ENCODE peak calls at places on chromosome 13, in eight cellular contexts. D is choroid plexus epithelial cell, J is transverse colon, I is NB4, P is left lung, A is fibroblast of lung, N is uterus, U is cardiac fibroblast. W is an unnamed sample.

GRCh38 chr13:46124531-46124966 is 19.7 kb upstream of the CPB2 start:
- DNase-seq in D (no peak), A (no peak), U (no peak), P (peak), N (no peak), I (peak), J (no peak), W (no peak)

GRCh38 chr13:45456196-45456972 is 8.4 kb upstream of the COG3 start:
- DNase-seq in I (no peak), P (no peak), N (no peak), J (no peak), U (peak), D (peak), A (peak), W (peak)

GRCh38 chr13:38848360-38848759 is 142.3 kb downstream of the STOML3 start:
- DNase-seq in I (no peak), P (no peak), A (no peak), D (no peak), J (no peak), U (no peak), N (no peak), W (no peak)

GRCh38 chr13:28586585-28587540 is 72.1 kb upstream of the POMP start:
- DNase-seq in J (no peak), P (no peak), D (no peak), A (no peak), I (no peak), N (no peak), U (no peak), W (no peak)

GRCh38 chr13:42524487-42525034 is 49.4 kb upstream of the TNFSF11 start:
- DNase-seq in J (no peak), U (peak), D (no peak), A (peak), P (no peak), I (no peak), N (no peak), W (no peak)

GRCh38 chr13:95050800-95051620 is 250.2 kb downstream of the ABCC4 start:
- DNase-seq in U (no peak), N (no peak), J (no peak), A (no peak), I (no peak), P (no peak), D (no peak), W (no peak)

GRCh38 chr13:73166204-73166603 is 107.4 kb downstream of the KLF5 start:
- DNase-seq in I (no peak), A (no peak), U (no peak), J (no peak), D (no peak), N (no peak), P (no peak), W (no peak)

GRCh38 chr13:24745861-24746617 is 17.9 kb upstream of the RNF17 start:
- DNase-seq in N (no peak), D (no peak), I (no peak), U (no peak), J (no peak), P (no peak), A (no peak), W (peak)

GRCh38 chr13:29105779-29106178 is 285.6 kb downstream of the MTUS2 start:
- DNase-seq in P (no peak), U (no peak), J (no peak), N (no peak), I (peak), A (no peak), D (no peak), W (no peak)

GRCh38 chr13:43574601-43575000 is 212.2 kb downstream of the ENOX1 start:
- DNase-seq in P (no peak), U (no peak), A (no peak), D (no peak), I (no peak), J (no peak), N (no peak), W (no peak)

GRCh38 chr13:108561152-108561551 is 68.3 kb upstream of the MYO16 start:
- DNase-seq in I (no peak), U (no peak), D (no peak), J (no peak), A (no peak), P (no peak), N (no peak), W (no peak)

GRCh38 chr13:79392882-79393563 is 13.0 kb downstream of the RBM26 start:
- DNase-seq in N (no peak), J (no peak), U (peak), P (no peak), I (peak), A (peak), D (peak), W (peak)

GRCh38 chr13:26254583-26255102 is 714 bp downstream of the CDK8 start:
- DNase-seq in N (peak), U (peak), A (peak), D (peak), I (peak), J (peak), P (peak), W (peak)

GRCh38 chr13:112160558-112160957 is 93.6 kb downstream of the SOX1 start:
- DNase-seq in P (no peak), U (no peak), I (no peak), J (no peak), D (no peak), N (no peak), A (no peak), W (no peak)

GRCh38 chr13:44263920-44264610 is 109.6 kb upstream of the SERP2 start:
- DNase-seq in P (no peak), D (peak), J (no peak), A (no peak), U (peak), N (peak), I (no peak), W (no peak)

GRCh38 chr13:95643814-95644598 is 500 bp downstream of the DZIP1 start:
- DNase-seq in I (no peak), D (peak), N (peak), J (no peak), P (no peak), U (peak), A (peak), W (peak)

GRCh38 chr13:113981201-113981605 is 7.3 kb upstream of the C13orf46 start:
- DNase-seq in D (peak), I (no peak), U (no peak), J (peak), P (peak), N (no peak), A (no peak), W (peak)

GRCh38 chr13:91398413-91399188 is at the start of gene GPC5:
- DNase-seq in N (peak), U (peak), D (peak), I (peak), A (peak), P (peak), J (peak), W (peak)

GRCh38 chr13:112626124-112626523 is 38.2 kb upstream of the TUBGCP3 start:
- DNase-seq in U (no peak), N (no peak), P (no peak), J (no peak), D (no peak), A (no peak), I (no peak), W (no peak)

GRCh38 chr13:112452380-112453206 is 76.4 kb downstream of the SPACA7 start:
- DNase-seq in P (no peak), N (no peak), J (no peak), U (no peak), D (no peak), A (no peak), I (no peak), W (no peak)

GRCh38 chr13:21823949-21824348 is 153.1 kb downstream of the FGF9 start:
- DNase-seq in A (no peak), I (peak), P (no peak), N (no peak), D (no peak), U (no peak), J (no peak), W (no peak)

GRCh38 chr13:112943309-112944125 is 25.5 kb upstream of the MCF2L start:
- DNase-seq in D (peak), P (peak), I (peak), J (peak), U (peak), N (no peak), A (peak), W (peak)

GRCh38 chr13:21979156-21979819 is 308.4 kb downstream of the FGF9 start:
- DNase-seq in U (no peak), N (no peak), I (peak), J (no peak), P (no peak), D (no peak), A (peak), W (no peak)

GRCh38 chr13:96075953-96076543 is 13.9 kb upstream of the HS6ST3 start:
- DNase-seq in P (no peak), I (peak), D (peak), A (peak), U (peak), J (no peak), N (no peak), W (peak)

GRCh38 chr13:89486065-89486464 is 1814.9 kb downstream of the SLITRK5 start:
- DNase-seq in A (no peak), U (no peak), D (no peak), P (no peak), J (no peak), N (no peak), I (no peak), W (no peak)

GRCh38 chr13:31441804-31442487 is 242.2 kb downstream of the B3GLCT start:
- DNase-seq in D (no peak), N (peak), A (no peak), I (no peak), P (no peak), U (peak), J (no peak), W (no peak)

GRCh38 chr13:77701305-77701704 is 3.8 kb downstream of the SLAIN1 start:
- DNase-seq in P (no peak), U (no peak), J (no peak), N (no peak), D (no peak), I (no peak), A (no peak), W (no peak)

GRCh38 chr13:55977436-55977835 is 1163.3 kb upstream of the PRR20A start:
- DNase-seq in P (no peak), N (no peak), A (no peak), J (no peak), U (no peak), D (no peak), I (no peak), W (no peak)

GRCh38 chr13:70253834-70254233 is 145.6 kb upstream of the KLHL1 start:
- DNase-seq in A (peak), I (no peak), P (no peak), D (peak), U (no peak), J (no peak), N (no peak), W (peak)

GRCh38 chr13:46593403-46593802 is 40.4 kb downstream of the LRCH1 start:
- DNase-seq in P (no peak), U (no peak), I (no peak), A (no peak), J (no peak), N (no peak), D (no peak), W (no peak)

GRCh38 chr13:58843567-58843966 is 1212.0 kb downstream of the PCDH17 start:
- DNase-seq in I (peak), P (no peak), J (no peak), A (no peak), N (no peak), U (no peak), D (no peak), W (no peak)

DNA sequence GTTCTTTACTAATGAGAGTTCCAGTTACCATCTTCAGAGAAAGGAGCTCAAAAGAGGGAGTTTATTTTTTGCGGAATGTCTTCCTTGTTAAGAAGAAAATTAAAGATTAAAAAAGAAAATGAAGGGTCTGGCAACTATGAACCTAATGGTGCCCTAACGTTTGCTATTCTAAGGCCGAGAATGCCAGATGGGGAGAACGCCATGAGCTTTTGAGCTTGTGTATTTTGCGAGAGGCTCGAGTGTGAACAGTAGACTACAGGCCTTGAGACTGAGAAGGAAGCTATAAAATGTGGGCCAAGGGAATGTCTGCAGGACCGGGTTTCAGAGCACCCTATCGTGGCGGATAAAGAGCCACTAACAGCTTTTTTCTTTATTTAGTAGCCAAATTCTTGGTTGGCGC is 6.7 kb downstream of the FGF14 start:
- DNase-seq in A (no peak), I (no peak), J (no peak), P (no peak), N (no peak), U (no peak), D (no peak), W (no peak)
- H3K4me3 ChIP-seq in A (peak), I (no peak), J (peak), P (peak), N (peak), U (peak), D (no peak), W (peak)

GRCh38 chr13:110715395-110716234 is 2.1 kb downstream of the ING1 start:
- DNase-seq in N (peak), D (peak), P (peak), U (peak), J (peak), I (peak), A (peak), W (peak)
- TF ChIP-seq CTCF in N (peak), D (peak), P (no peak), U (no peak), J (peak), I (no peak), A (peak), W (no peak)

GRCh38 chr13:48154671-48155070 is 59.8 kb upstream of the MED4 start:
- DNase-seq in U (no peak), A (no peak), I (no peak), D (no peak), P (no peak), J (no peak), N (no peak), W (no peak)
- H3K4me3 ChIP-seq in U (no peak), A (no peak), I (no peak), D (no peak), P (no peak), J (no peak), N (no peak), W (no peak)

GRCh38 chr13:83667606-83668005 is 214.7 kb downstream of the SLITRK1 start:
- DNase-seq in P (no peak), U (no peak), D (no peak), I (no peak), N (no peak), A (no peak), J (no peak), W (no peak)

GRCh38 chr13:83666126-83666525 is 216.1 kb downstream of the SLITRK1 start:
- DNase-seq in I (no peak), J (no peak), D (peak), P (no peak), N (no peak), A (peak), U (no peak), W (peak)
- TF ChIP-seq CTCF in I (no peak), J (no peak), D (no peak), P (no peak), N (no peak), A (no peak), U (no peak), W (no peak)

GRCh38 chr13:37488682-37489081 is 109.9 kb downstream of the POSTN start:
- DNase-seq in U (peak), J (no peak), P (no peak), N (no peak), I (no peak), D (peak), A (peak), W (peak)

GRCh38 chr13:37481858-37482227 is 116.7 kb downstream of the POSTN start:
- DNase-seq in J (no peak), I (no peak), A (no peak), N (no peak), P (no peak), D (no peak), U (no peak), W (no peak)

GRCh38 chr13:37484056-37484455 is 114.5 kb downstream of the POSTN start:
- DNase-seq in U (no peak), I (no peak), P (no peak), N (no peak), J (no peak), D (no peak), A (no peak), W (no peak)

GRCh38 chr13:37486171-37486661 is 112.4 kb downstream of the POSTN start:
- DNase-seq in A (no peak), N (no peak), D (peak), P (no peak), J (no peak), I (no peak), U (no peak), W (no peak)

DNA sequence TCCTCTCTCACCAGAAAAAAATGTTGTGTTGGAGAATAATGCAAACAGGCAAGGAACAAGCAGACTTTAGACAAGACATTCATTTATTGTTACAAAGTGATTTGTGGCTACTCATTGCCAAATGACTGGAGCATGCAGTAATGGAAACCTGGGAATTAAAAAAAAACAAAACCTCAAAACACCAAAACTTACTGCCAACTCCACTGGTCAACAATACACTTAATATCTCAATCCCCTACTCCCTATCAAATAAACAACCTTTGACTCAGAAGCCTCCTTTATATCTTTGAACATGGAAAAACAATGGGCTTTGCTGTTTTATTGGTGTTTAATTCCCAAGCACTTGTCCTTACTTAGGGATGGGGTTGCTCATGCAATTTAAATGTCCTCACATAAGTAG is 112.8 kb downstream of the POSTN start:
- DNase-seq in P (no peak), U (peak), I (no peak), D (peak), A (no peak), N (no peak), J (no peak), W (peak)
- H3K4me3 ChIP-seq in P (no peak), U (no peak), I (no peak), D (peak), A (peak), N (no peak), J (no peak), W (no peak)

GRCh38 chr13:98897706-98898105 is 80.2 kb downstream of the DOCK9 start:
- DNase-seq in I (no peak), J (no peak), P (no peak), D (no peak), N (no peak), A (no peak), U (no peak), W (no peak)
- TF ChIP-seq CTCF in I (no peak), J (no peak), P (no peak), D (no peak), N (no peak), A (no peak), U (no peak), W (no peak)

DNA sequence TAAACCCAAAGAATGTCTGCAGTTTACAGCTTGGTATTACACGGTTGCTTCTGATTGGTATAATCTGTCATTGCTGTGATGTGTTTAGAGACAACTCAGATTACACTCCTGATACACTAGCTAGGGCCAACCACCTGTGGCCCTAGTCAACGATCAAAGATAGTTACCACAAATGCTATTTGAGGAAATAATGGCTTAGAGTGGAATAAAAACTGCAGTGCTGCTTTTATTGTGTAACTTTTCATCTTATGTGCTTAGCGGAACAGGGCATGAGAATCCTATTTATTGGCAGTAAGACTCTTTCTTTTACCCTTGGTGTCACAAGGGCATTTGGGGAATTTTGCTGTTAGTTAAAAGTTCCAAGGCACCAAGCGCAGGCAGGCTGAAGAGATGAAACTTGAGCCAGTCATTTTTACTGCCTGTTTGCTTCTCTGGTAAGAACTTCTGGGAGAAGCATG is 363.3 kb downstream of the KCNRG start:
- DNase-seq in N (no peak), A (no peak), I (no peak), J (no peak), P (no peak), U (no peak), D (no peak), W (no peak)
- H3K4me3 ChIP-seq in N (no peak), A (no peak), I (no peak), J (no peak), P (no peak), U (no peak), D (no peak), W (no peak)

GRCh38 chr13:71672527-71672926 is 194.5 kb downstream of the DACH1 start:
- DNase-seq in D (peak), N (no peak), U (peak), P (no peak), A (peak), J (no peak), I (no peak), W (no peak)
- TF ChIP-seq CTCF in D (peak), N (no peak), U (peak), P (no peak), A (peak), J (no peak), I (no peak), W (peak)

GRCh38 chr13:41459754-41460111 is 2.4 kb downstream of the RGCC start:
- DNase-seq in N (no peak), J (no peak), A (no peak), P (no peak), I (no peak), U (no peak), D (no peak), W (no peak)

GRCh38 chr13:41462427-41462826 is 5.1 kb downstream of the RGCC start:
- DNase-seq in U (no peak), P (no peak), I (no peak), J (no peak), D (no peak), N (no peak), A (no peak), W (no peak)

GRCh38 chr13:41461527-41462124 is 4.3 kb downstream of the RGCC start:
- DNase-seq in I (no peak), U (no peak), P (no peak), D (no peak), A (no peak), J (no peak), N (no peak), W (no peak)

GRCh38 chr13:41458939-41459753 is 1.8 kb downstream of the RGCC start:
- DNase-seq in P (peak), A (peak), I (peak), N (peak), D (peak), U (peak), J (peak), W (peak)

DNA sequence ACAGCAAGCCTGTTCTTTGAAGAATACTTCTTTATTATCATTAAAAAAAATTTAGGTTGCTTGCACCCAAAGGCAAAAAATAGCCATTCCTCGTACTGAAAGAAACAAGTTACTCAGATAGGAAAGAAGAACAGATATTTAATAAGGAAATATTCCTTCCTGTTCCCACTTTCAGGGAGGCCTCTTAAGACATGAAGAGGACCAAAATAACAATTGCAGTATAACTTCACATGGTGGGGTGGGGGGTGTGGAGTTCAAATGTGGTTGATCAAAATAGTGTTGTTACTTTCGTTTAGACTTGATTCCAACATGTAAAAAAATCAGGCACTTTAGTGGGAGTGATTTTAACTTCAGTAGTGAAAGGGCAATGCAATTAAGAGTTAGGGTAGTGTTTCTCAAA is 3.6 kb downstream of the RGCC start:
- DNase-seq in D (no peak), U (no peak), N (no peak), I (no peak), A (no peak), J (no peak), P (no peak), W (no peak)
- H3K4me3 ChIP-seq in D (no peak), U (no peak), N (no peak), I (no peak), A (no peak), J (no peak), P (peak), W (no peak)

W was measured in astrocyte of the spinal cord.